ENCODE peak calls at places on chromosomes 3 and 15, in ten cellular contexts. E, K, Y, F, J, B, G, Z, C and A are unnamed samples.

GRCh38 chr3:186427627-186428026 is 65.6 kb upstream of the DGKG start:
- DNase-seq in E (no peak), K (no peak), Y (peak; percentile 30), F (no peak), J (no peak), B (no peak), G (no peak), Z (no peak), C (no peak), A (peak; percentile 27)

GRCh38 chr3:147713234-147714133 is 304.3 kb downstream of the ZIC1 start:
- DNase-seq in E (no peak), K (no peak), Y (no peak), F (no peak), J (no peak), B (no peak), G (peak; percentile 9), Z (no peak), C (no peak), A (no peak)

GRCh38 chr3:109926376-109926775 is 589.0 kb upstream of the DPPA4 start:
- DNase-seq in E (no peak), K (no peak), Y (no peak), F (no peak), J (no peak), B (no peak), G (no peak), Z (no peak), C (no peak), A (no peak)

GRCh38 chr3:148162132-148162531 is 535.6 kb upstream of the AGTR1 start:
- DNase-seq in E (no peak), K (no peak), Y (peak; percentile 29), F (peak; percentile 4), J (no peak), B (no peak), G (no peak), Z (no peak), C (no peak), A (no peak)

GRCh38 chr3:30581982-30582381 is 24.4 kb upstream of the TGFBR2 start:
- DNase-seq in E (no peak), K (no peak), Y (no peak), F (no peak), J (no peak), B (no peak), G (no peak), Z (no peak), C (no peak), A (no peak)

GRCh38 chr3:177944228-177944661 is 592.0 kb upstream of the KCNMB2 start:
- DNase-seq in E (no peak), K (no peak), Y (peak; percentile 8), F (no peak), J (no peak), B (no peak), G (no peak), Z (no peak), C (no peak), A (peak; percentile 28)

GRCh38 chr15:89335289-89336041 is 841 bp upstream of the POLG start:
- DNase-seq in E (no peak), K (no peak), Y (no peak), F (no peak), J (no peak), B (peak; percentile 76), G (no peak), Z (no peak), C (peak; percentile 30), A (no peak)

GRCh38 chr3:109187390-109187789 is 50.9 kb downstream of the C3orf85 start:
- DNase-seq in E (no peak), K (no peak), Y (no peak), F (no peak), J (no peak), B (no peak), G (no peak), Z (no peak), C (no peak), A (no peak)

GRCh38 chr3:38004415-38005075 is 14.0 kb downstream of the VILL start:
- DNase-seq in E (peak; percentile 72), K (peak; percentile 68), Y (peak; percentile 55), F (peak; percentile 66), J (peak; percentile 62), B (no peak), G (peak; percentile 56), Z (peak; percentile 91), C (no peak), A (peak; percentile 72)

GRCh38 chr3:153357436-153357835 is 195.4 kb downstream of the RAP2B start:
- DNase-seq in E (no peak), K (no peak), Y (peak; percentile 26), F (no peak), J (no peak), B (no peak), G (no peak), Z (no peak), C (no peak), A (no peak)

GRCh38 chr3:186247821-186248814 is 113.9 kb downstream of the DGKG start:
- DNase-seq in E (no peak), K (no peak), Y (no peak), F (no peak), J (no peak), B (no peak), G (peak; percentile 20), Z (no peak), C (no peak), A (no peak)

GRCh38 chr3:155382396-155383042 is 89.0 kb upstream of the STRIT1 start:
- DNase-seq in E (peak; percentile 65), K (peak; percentile 75), Y (peak; percentile 68), F (peak; percentile 73), J (peak; percentile 70), B (no peak), G (peak; percentile 38), Z (peak; percentile 82), C (no peak), A (peak; percentile 71)

GRCh38 chr15:71410347-71410746 is 295.1 kb downstream of the THSD4 start:
- DNase-seq in E (no peak), K (no peak), Y (no peak), F (no peak), J (no peak), B (no peak), G (no peak), Z (no peak), C (no peak), A (no peak)

GRCh38 chr3:197175503-197175902 is 122.9 kb downstream of the DLG1 start:
- DNase-seq in E (no peak), K (no peak), Y (no peak), F (no peak), J (peak; percentile 18), B (no peak), G (peak; percentile 19), Z (no peak), C (no peak), A (no peak)

GRCh38 chr15:73002509-73002908 is 49.8 kb upstream of the NEO1 start:
- DNase-seq in E (no peak), K (no peak), Y (peak; percentile 60), F (peak; percentile 39), J (peak; percentile 97), B (no peak), G (no peak), Z (no peak), C (no peak), A (peak; percentile 21)

GRCh38 chr3:44125882-44126281 is 115.8 kb upstream of the TOPAZ1 start:
- DNase-seq in E (peak; percentile 54), K (no peak), Y (peak; percentile 62), F (peak; percentile 52), J (peak; percentile 48), B (no peak), G (no peak), Z (no peak), C (no peak), A (peak; percentile 50)

DNA sequence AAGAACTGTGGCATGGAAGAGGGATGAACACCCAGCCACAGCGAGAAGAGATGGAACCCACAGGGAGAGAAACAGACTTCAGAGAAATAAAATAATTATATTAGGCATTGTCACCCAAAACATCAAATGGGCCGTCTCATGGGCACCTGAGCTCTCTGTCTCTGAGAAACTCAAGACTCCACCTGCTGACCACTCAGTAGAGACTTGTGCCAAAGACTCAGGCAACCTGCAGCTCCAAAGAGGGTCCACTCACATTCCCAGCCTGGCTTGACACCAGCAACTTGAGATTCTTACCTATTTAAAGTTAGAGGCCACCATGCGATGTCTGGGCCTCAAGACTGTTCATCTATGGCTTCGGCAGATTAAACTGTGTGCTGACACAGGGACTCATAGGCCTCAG is 12.0 kb downstream of the SEMA5B start:
- DNase-seq in E (no peak), K (no peak), Y (no peak), F (no peak), J (no peak), B (no peak), G (no peak), Z (no peak), C (no peak), A (no peak)
- TF ChIP-seq CTCF in E (no peak), K (no peak), Y (no peak), F (no peak), J (no peak), B (no peak), G (no peak), Z (no peak), C (no peak), A (no peak)

DNA sequence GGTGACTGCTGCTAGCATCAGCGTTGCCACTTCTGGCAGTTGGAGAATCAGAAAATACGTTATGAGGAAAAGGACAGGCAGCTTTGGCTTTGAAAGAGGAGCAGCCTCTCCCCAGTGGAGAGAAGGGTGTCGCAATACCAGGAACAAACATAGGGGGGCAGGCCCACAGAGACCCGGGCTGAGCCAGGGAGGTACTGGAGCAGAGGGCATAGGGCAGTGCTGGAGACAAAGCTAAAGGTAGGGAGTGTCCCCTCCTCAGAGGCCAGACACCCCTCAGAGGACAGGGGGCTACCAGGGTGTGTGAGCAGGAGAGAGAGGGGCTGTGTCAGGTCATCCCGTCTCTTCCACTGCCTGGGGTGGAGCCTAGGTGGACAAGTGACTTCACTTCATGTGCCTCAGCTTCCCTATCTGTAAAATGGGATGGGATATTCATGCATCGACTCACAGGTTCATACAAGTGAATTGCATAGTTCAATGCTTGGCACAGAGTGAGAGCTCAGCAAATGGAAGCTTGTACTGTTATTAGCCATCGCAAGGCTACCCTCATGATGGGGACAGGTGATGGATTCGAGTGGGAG is 49.7 kb upstream of the LIMD1 start:
- DNase-seq in E (no peak), K (no peak), Y (no peak), F (no peak), J (no peak), B (no peak), G (no peak), Z (no peak), C (no peak), A (no peak)
- TF ChIP-seq CTCF in E (peak; percentile 8), K (no peak), Y (no peak), F (peak; percentile 8), J (peak; percentile 22), B (no peak), G (no peak), Z (no peak), C (peak; percentile 35), A (peak; percentile 20)

GRCh38 chr15:44298878-44299277 is 10.4 kb downstream of the GOLM2 start:
- DNase-seq in E (no peak), K (no peak), Y (no peak), F (peak; percentile 3), J (no peak), B (no peak), G (no peak), Z (no peak), C (no peak), A (peak; percentile 18)
- TF ChIP-seq CTCF in E (peak; percentile 45), K (peak; percentile 51), Y (peak; percentile 50), F (peak; percentile 53), J (peak; percentile 32), B (no peak), G (peak; percentile 30), Z (no peak), C (peak; percentile 48), A (peak; percentile 55)

DNA sequence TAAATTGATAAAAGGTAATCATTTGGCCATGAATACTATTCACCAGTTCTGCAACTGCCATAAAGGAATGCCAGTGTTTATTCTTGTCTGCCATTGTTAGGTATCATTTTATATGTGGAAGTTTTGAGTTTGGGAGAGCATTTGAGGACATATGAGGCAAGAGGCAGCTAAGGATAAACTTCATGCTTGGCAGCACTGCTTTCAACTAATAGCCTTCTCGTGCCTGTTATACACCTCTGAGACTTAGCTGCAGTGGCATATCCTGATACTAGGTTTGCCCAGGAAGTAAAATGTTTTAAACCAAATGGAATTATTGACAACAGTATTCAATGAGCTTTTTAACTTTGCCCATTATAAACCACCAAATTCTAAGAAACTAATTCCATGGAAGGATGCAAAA is 126.0 kb upstream of the DPH6 start:
- DNase-seq in E (no peak), K (no peak), Y (no peak), F (no peak), J (no peak), B (no peak), G (no peak), Z (no peak), C (no peak), A (no peak)
- TF ChIP-seq CTCF in E (no peak), K (no peak), Y (no peak), F (no peak), J (no peak), B (no peak), G (no peak), Z (no peak), C (no peak), A (no peak)